ENCODE peak calls at places on chromosomes 7 and 10, in nine cellular contexts. F is GM12878, V is Peyer's patch, G is Karpas-422, T is RWPE2, J is body of pancreas, N is neural progenitor cell, H is pancreas, R is A673. Q is an unnamed sample.

GRCh38 chr7:152859781-152860191 is 100.2 kb downstream of the ACTR3B start:
- DNase-seq in H (no peak), G (peak), R (peak), V (no peak), J (no peak), N (peak), T (no peak), F (no peak), Q (no peak)

GRCh38 chr10:121566755-121567154 is 31.5 kb downstream of the FGFR2 start:
- DNase-seq in G (no peak), V (no peak), N (no peak), H (no peak), J (no peak), R (no peak), F (no peak), T (no peak), Q (no peak)

GRCh38 chr7:133572087-133572486 is 319.2 kb downstream of the EXOC4 start:
- DNase-seq in F (no peak), J (no peak), G (no peak), R (no peak), V (no peak), H (no peak), T (no peak), N (no peak), Q (no peak)

GRCh38 chr10:113027574-113028392 is 77.7 kb downstream of the TCF7L2 start:
- DNase-seq in F (no peak), N (peak), G (no peak), H (no peak), R (peak), V (no peak), T (no peak), J (no peak), Q (no peak)

GRCh38 chr7:64997927-64998391 is 7.1 kb upstream of the ZNF117 start:
- DNase-seq in V (no peak), N (no peak), R (no peak), T (no peak), F (no peak), H (no peak), J (peak), G (peak), Q (no peak)

GRCh38 chr10:10677479-10677878 is 340.2 kb upstream of the CELF2 start:
- DNase-seq in F (peak), V (no peak), R (peak), J (peak), T (no peak), G (peak), H (no peak), N (peak), Q (peak)

GRCh38 chr10:79331709-79332108 is 15.6 kb upstream of the PPIF start:
- DNase-seq in J (no peak), H (no peak), T (peak), G (no peak), F (peak), N (no peak), V (peak), R (peak), Q (peak)

GRCh38 chr7:138186951-138187351 is 110.7 kb downstream of the AKR1D1 start:
- DNase-seq in J (no peak), H (no peak), F (no peak), R (peak), V (no peak), G (no peak), T (no peak), N (peak), Q (no peak)

GRCh38 chr10:7351905-7352304 is 58.9 kb downstream of the SFMBT2 start:
- DNase-seq in R (no peak), T (no peak), F (no peak), H (no peak), V (no peak), G (no peak), N (no peak), J (no peak), Q (no peak)

GRCh38 chr7:142478479-142479220 is 220.8 kb upstream of the PRSS58 start:
- DNase-seq in R (peak), V (no peak), N (peak), T (no peak), H (no peak), G (peak), F (no peak), J (peak), Q (no peak)

GRCh38 chr7:98470131-98470985 is 69.5 kb upstream of the BAIAP2L1 start:
- DNase-seq in N (peak), R (peak), F (no peak), J (peak), V (peak), G (peak), H (peak), T (peak), Q (no peak)

GRCh38 chr10:59711871-59712491 is 2.3 kb upstream of the SLC16A9 start:
- DNase-seq in H (no peak), J (no peak), R (no peak), F (no peak), G (no peak), T (no peak), N (no peak), V (no peak), Q (no peak)

GRCh38 chr7:121436136-121436535 is 40.0 kb upstream of the FAM3C start:
- DNase-seq in F (no peak), V (no peak), H (no peak), G (no peak), T (no peak), R (no peak), J (no peak), N (no peak), Q (no peak)

GRCh38 chr7:114930107-114930521 is 8.2 kb downstream of the MDFIC start:
- DNase-seq in G (no peak), H (no peak), J (no peak), T (no peak), F (no peak), R (peak), N (peak), V (no peak), Q (no peak)

GRCh38 chr7:92827464-92827863 is 8.9 kb downstream of the CDK6 start:
- DNase-seq in N (no peak), J (no peak), V (no peak), R (no peak), H (no peak), G (no peak), F (no peak), T (no peak), Q (no peak)

GRCh38 chr10:103397191-103397825 is 882 bp downstream of the PDCD11 start:
- DNase-seq in T (no peak), N (no peak), F (no peak), G (peak), J (no peak), R (peak), H (no peak), V (no peak), Q (no peak)

GRCh38 chr10:576130-576465 is 113.4 kb downstream of the DIP2C start:
- DNase-seq in R (no peak), T (no peak), J (no peak), N (no peak), V (no peak), F (no peak), H (no peak), G (no peak), Q (no peak)

GRCh38 chr10:68284007-68284406 is 47.9 kb upstream of the HNRNPH3 start:
- DNase-seq in V (no peak), T (no peak), G (no peak), J (no peak), H (no peak), F (no peak), R (no peak), N (no peak), Q (peak)

GRCh38 chr7:516606-517456 is 2.8 kb downstream of the PDGFA start:
- DNase-seq in V (no peak), T (no peak), H (no peak), F (no peak), J (peak), R (no peak), N (peak), G (no peak), Q (no peak)

GRCh38 chr10:31602541-31603244 is 283.7 kb downstream of the ZEB1 start:
- DNase-seq in V (peak), J (peak), F (no peak), R (peak), T (no peak), N (peak), G (no peak), H (peak), Q (no peak)

GRCh38 chr10:69769395-69769989 is 32.2 kb upstream of the COL13A1 start:
- DNase-seq in H (no peak), G (no peak), T (no peak), V (peak), J (peak), F (no peak), R (peak), N (peak), Q (peak)

GRCh38 chr10:43045631-43046287 is 31.1 kb upstream of the RET start:
- DNase-seq in H (peak), V (no peak), R (no peak), T (peak), G (no peak), J (peak), N (no peak), F (no peak), Q (no peak)

GRCh38 chr7:116930156-116930913 is 23.0 kb upstream of the ST7 start:
- DNase-seq in R (peak), J (peak), G (peak), T (peak), V (peak), H (peak), F (peak), N (peak), Q (peak)

GRCh38 chr10:5457741-5458140 is 41.6 kb downstream of the CALML5 start:
- DNase-seq in R (no peak), F (no peak), V (no peak), G (no peak), H (no peak), T (no peak), J (no peak), N (no peak), Q (no peak)

GRCh38 chr7:70696139-70696782 is 435.7 kb upstream of the GALNT17 start:
- DNase-seq in N (peak), V (no peak), R (no peak), H (no peak), F (no peak), G (peak), J (no peak), T (no peak), Q (no peak)

GRCh38 chr10:112977294-112977951 is 27.4 kb downstream of the TCF7L2 start:
- DNase-seq in V (no peak), R (no peak), N (no peak), H (no peak), G (no peak), F (no peak), J (no peak), T (no peak), Q (no peak)

GRCh38 chr7:155365146-155365874 is 67.6 kb downstream of the INSIG1 start:
- DNase-seq in R (no peak), V (no peak), T (peak), N (no peak), G (no peak), J (no peak), F (no peak), H (peak), Q (no peak)

GRCh38 chr10:122242266-122242665 is 28.8 kb upstream of the BTBD16 start:
- DNase-seq in J (no peak), N (no peak), V (no peak), G (no peak), R (no peak), F (no peak), H (no peak), T (no peak), Q (no peak)

GRCh38 chr10:42866115-42866995 is 83.8 kb downstream of the BMS1 start:
- DNase-seq in N (peak), J (peak), V (peak), T (no peak), H (peak), F (no peak), G (peak), R (peak), Q (peak)

GRCh38 chr10:103734731-103735130 is 120.6 kb downstream of the SH3PXD2A start:
- DNase-seq in F (no peak), R (no peak), H (no peak), T (no peak), N (no peak), J (no peak), V (no peak), G (no peak), Q (no peak)

GRCh38 chr7:123718773-123719480 is 29.9 kb downstream of the WASL start:
- DNase-seq in N (no peak), J (no peak), G (no peak), H (no peak), R (no peak), F (no peak), V (no peak), T (no peak), Q (no peak)

GRCh38 chr7:36946401-36946739 is 222.1 kb upstream of the AOAH start:
- DNase-seq in R (no peak), J (no peak), V (no peak), N (no peak), T (no peak), G (no peak), H (no peak), F (no peak), Q (no peak)

GRCh38 chr10:98045785-98046389 is 15.5 kb upstream of the CRTAC1 start:
- DNase-seq in H (peak), V (peak), T (no peak), J (peak), R (peak), F (no peak), G (peak), N (peak), Q (peak)

GRCh38 chr7:18145160-18145559 is 117.5 kb upstream of the PRPS1L1 start:
- DNase-seq in G (no peak), N (no peak), V (no peak), R (no peak), F (no peak), T (no peak), H (no peak), J (no peak), Q (no peak)

GRCh38 chr7:145169908-145170307 is 334.1 kb upstream of the TPK1 start:
- DNase-seq in G (peak), F (no peak), H (no peak), T (no peak), V (no peak), N (no peak), R (peak), J (no peak), Q (no peak)

GRCh38 chr7:100706672-100707311 is 871 bp downstream of the POP7 start:
- DNase-seq in T (no peak), J (peak), V (peak), H (no peak), G (no peak), F (no peak), N (peak), R (no peak), Q (no peak)

GRCh38 chr10:96272256-96272985 is 1.1 kb upstream of the BLNK start:
- DNase-seq in G (peak), F (no peak), N (no peak), H (no peak), R (no peak), V (no peak), J (no peak), T (no peak), Q (no peak)

GRCh38 chr10:96270564-96270963 is 805 bp downstream of the BLNK start:
- DNase-seq in V (no peak), T (no peak), F (no peak), R (no peak), J (no peak), H (no peak), G (peak), N (no peak), Q (no peak)

GRCh38 chr10:96269438-96270300 is 1.7 kb downstream of the BLNK start:
- DNase-seq in T (no peak), G (peak), F (no peak), R (no peak), V (no peak), N (no peak), J (no peak), H (no peak), Q (no peak)

GRCh38 chr10:96272986-96273280 is 1.6 kb upstream of the BLNK start:
- DNase-seq in V (no peak), R (no peak), F (no peak), N (no peak), T (no peak), G (no peak), H (no peak), J (no peak), Q (no peak)

GRCh38 chr10:96271017-96271815 is at the start of gene BLNK:
- DNase-seq in R (no peak), J (peak), H (peak), F (peak), G (peak), N (no peak), V (peak), T (no peak), Q (peak)
- H3K27ac ChIP-seq in R (no peak), J (peak), H (peak), F (peak), G (peak), N (no peak), V (peak), T (peak), Q (no peak)

DNA sequence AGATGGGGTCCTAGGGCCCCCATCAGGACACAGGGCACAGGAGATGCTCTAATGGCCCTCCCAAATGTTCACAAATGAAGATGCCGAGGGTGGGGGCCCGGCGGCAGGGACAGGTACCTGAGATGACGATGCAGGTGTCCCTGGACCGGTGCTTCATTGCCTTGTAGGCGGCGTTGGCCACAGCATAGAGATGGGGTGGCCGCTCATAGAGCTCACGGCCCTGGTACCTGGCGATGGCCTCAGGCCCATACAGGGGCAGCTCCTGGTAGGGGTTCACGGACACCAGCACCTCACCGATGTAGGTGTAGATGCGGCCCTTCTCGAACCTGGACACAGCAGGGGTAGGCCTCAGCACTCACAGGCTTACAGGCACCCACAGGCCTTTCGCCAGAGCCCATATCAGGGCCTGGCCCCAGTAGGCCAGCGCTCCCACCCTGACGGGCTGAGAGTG is 2.0 kb downstream of the MYO1G start:
- DNase-seq in H (no peak), G (no peak), T (no peak), V (no peak), J (no peak), R (no peak), F (no peak), N (no peak), Q (no peak)
- H3K4me3 ChIP-seq in H (no peak), G (peak), T (no peak), V (peak), J (no peak), R (no peak), F (peak), N (no peak), Q (no peak)

GRCh38 chr7:105653441-105654005 is 72.2 kb upstream of the EFCAB10 start:
- DNase-seq in H (no peak), V (no peak), T (no peak), R (no peak), N (no peak), F (no peak), J (peak), G (peak), Q (no peak)
- H3K27ac ChIP-seq in H (peak), V (no peak), T (no peak), R (peak), N (no peak), F (no peak), J (peak), G (no peak), Q (no peak)

DNA sequence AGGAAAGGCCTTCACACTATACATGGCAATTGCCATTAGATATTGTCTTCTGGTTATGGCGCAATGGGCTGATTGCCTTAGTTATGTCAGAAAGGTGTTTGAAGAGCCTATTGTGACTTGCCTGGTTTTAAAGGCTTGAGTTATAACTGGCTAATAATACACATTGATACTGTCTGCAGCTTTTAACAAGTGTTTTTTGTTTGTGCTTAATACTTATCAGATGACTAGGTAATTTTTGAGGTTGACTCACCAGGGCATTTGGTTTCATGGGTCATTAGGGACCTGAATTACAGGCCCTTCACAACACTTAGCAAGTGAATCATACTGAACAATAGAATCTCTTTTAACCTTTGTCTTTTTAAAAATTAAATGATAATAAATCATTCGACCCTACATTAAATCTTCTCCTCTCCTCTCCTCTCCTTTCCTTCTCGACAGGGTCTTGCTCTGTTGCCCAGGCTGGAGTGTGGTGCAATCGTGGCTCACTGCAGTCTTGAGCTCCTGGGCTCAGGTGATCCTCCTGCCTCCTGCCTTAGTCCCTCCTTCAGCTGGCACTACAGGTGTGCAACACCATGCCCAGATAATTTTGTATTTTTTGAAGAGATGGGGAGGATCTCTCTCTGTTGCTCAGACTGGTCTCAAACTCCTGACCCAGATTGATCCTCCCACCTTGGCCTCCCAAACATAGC is 196.3 kb downstream of the JCAD start:
- DNase-seq in J (no peak), T (no peak), R (no peak), G (no peak), F (no peak), H (no peak), V (no peak), N (no peak), Q (no peak)
- H3K4me3 ChIP-seq in J (no peak), T (no peak), R (no peak), G (no peak), F (no peak), H (no peak), V (no peak), N (no peak), Q (no peak)